ENCODE peak calls at places on chromosomes 11 and 22, in seven cellular contexts. Z is progenitor cell of endocrine pancreas; L is AG10803; G is non-pigmented ciliary epithelial cell; K is effector memory CD8-positive, alpha-beta T cell; W is CD8-positive, alpha-beta T cell; T is AG08396. U is an unnamed sample.

GRCh38 chr22:38802671-38803121 is 8.8 kb upstream of the DNAL4 start:
- DNase-seq in W (no peak), T (peak; percentile 91), K (no peak), Z (no peak), L (peak; percentile 99), G (peak; percentile 82), U (peak; percentile 96)

GRCh38 chr11:12845739-12846358 is 163.3 kb upstream of the RASSF10 start:
- DNase-seq in T (peak; percentile 25), K (no peak), W (no peak), G (no peak), Z (peak; percentile 26), L (peak; percentile 83), U (no peak)

GRCh38 chr22:44821741-44822425 is 69.5 kb downstream of the ARHGAP8 start:
- DNase-seq in T (no peak), G (no peak), W (no peak), Z (no peak), L (no peak), K (no peak), U (peak; percentile 14)

GRCh38 chr11:92861641-92862040 is 107.8 kb upstream of the MTNR1B start:
- DNase-seq in W (no peak), L (no peak), K (no peak), Z (no peak), T (no peak), G (no peak), U (no peak)

GRCh38 chr11:128336203-128336602 is 251.2 kb downstream of the ETS1 start:
- DNase-seq in T (peak; percentile 35), K (no peak), G (no peak), L (peak; percentile 55), W (no peak), Z (no peak), U (peak; percentile 81)

GRCh38 chr11:93717501-93717900 is 23.8 kb downstream of the TAF1D start:
- DNase-seq in Z (no peak), T (no peak), G (no peak), K (no peak), L (peak; percentile 11), W (no peak), U (no peak)

GRCh38 chr11:79415912-79416311 is 24.9 kb downstream of the TENM4 start:
- DNase-seq in G (no peak), K (no peak), L (no peak), Z (no peak), T (no peak), W (no peak), U (no peak)

GRCh38 chr22:19853879-19854777 is 546 bp downstream of the GNB1L start:
- DNase-seq in W (peak; percentile 25), K (no peak), G (no peak), Z (no peak), T (no peak), L (no peak), U (peak; percentile 73)

GRCh38 chr22:20583471-20583922 is 76.1 kb downstream of the MED15 start:
- DNase-seq in G (no peak), L (no peak), W (peak; percentile 4), Z (no peak), K (no peak), T (no peak), U (peak; percentile 85)

GRCh38 chr11:68297812-68298658 is 14.4 kb upstream of the LRP5 start:
- DNase-seq in W (peak; percentile 81), L (peak; percentile 62), K (peak; percentile 69), Z (peak; percentile 67), G (no peak), T (peak; percentile 90), U (peak; percentile 99)

GRCh38 chr11:104830080-104830479 is 68.2 kb downstream of the CASP12 start:
- DNase-seq in G (peak; percentile 24), T (peak; percentile 21), Z (no peak), L (peak; percentile 74), K (no peak), W (no peak), U (peak; percentile 21)

GRCh38 chr11:111922803-111923202 is 4.1 kb downstream of the C11orf52 start:
- DNase-seq in K (no peak), W (no peak), T (peak; percentile 58), G (no peak), L (peak; percentile 87), Z (no peak), U (peak; percentile 87)

GRCh38 chr11:4636962-4637661 is at the start of gene OR51D1:
- DNase-seq in T (peak; percentile 84), W (peak; percentile 68), K (peak; percentile 63), Z (peak; percentile 67), G (no peak), L (peak; percentile 61), U (peak; percentile 80)

GRCh38 chr11:629237-629583 is 2.2 kb upstream of the SCT start:
- DNase-seq in K (no peak), T (no peak), W (peak; percentile 23), G (no peak), Z (no peak), L (no peak), U (no peak)

GRCh38 chr11:8167796-8168195 is 1.0 kb downstream of the RIC3 start:
- DNase-seq in G (no peak), W (no peak), L (no peak), T (peak; percentile 27), Z (no peak), K (no peak), U (peak; percentile 65)

GRCh38 chr11:65879622-65880021 is at the start of gene CTSW:
- DNase-seq in G (no peak), K (no peak), T (no peak), Z (no peak), W (peak; percentile 53), L (no peak), U (peak; percentile 42)

GRCh38 chr11:125564357-125564756 is 4.9 kb upstream of the EI24 start:
- DNase-seq in T (no peak), W (no peak), L (no peak), Z (no peak), K (no peak), G (no peak), U (no peak)

GRCh38 chr11:72951193-72951592 is 137.0 kb downstream of the ATG16L2 start:
- DNase-seq in Z (no peak), L (peak; percentile 54), K (no peak), W (no peak), G (no peak), T (no peak), U (peak; percentile 25)

GRCh38 chr11:122367809-122368231 is 251.8 kb upstream of the BLID start:
- DNase-seq in K (no peak), L (peak; percentile 82), Z (no peak), T (peak; percentile 48), G (no peak), W (no peak), U (no peak)

GRCh38 chr11:326842-327580 is 6.4 kb upstream of the IFITM3 start:
- DNase-seq in T (no peak), L (no peak), W (peak; percentile 73), G (no peak), K (peak; percentile 75), Z (no peak), U (peak; percentile 84)

GRCh38 chr11:63614136-63614664 is at the start of gene PLAAT3:
- DNase-seq in L (peak; percentile 37), K (peak; percentile 33), T (peak; percentile 73), G (no peak), Z (peak; percentile 39), W (peak; percentile 30), U (peak; percentile 73)

GRCh38 chr11:4049006-4049405 is 45.6 kb upstream of the RRM1 start:
- DNase-seq in T (no peak), W (no peak), G (no peak), L (no peak), Z (no peak), K (no peak), U (no peak)

GRCh38 chr11:78365381-78365792 is 52.2 kb downstream of the GAB2 start:
- DNase-seq in T (peak; percentile 36), L (peak; percentile 73), G (no peak), W (no peak), K (no peak), Z (peak; percentile 12), U (no peak)

GRCh38 chr11:58276151-58276550 is 8.1 kb upstream of the OR10W1 start:
- DNase-seq in K (no peak), W (no peak), L (no peak), Z (no peak), G (no peak), T (no peak), U (no peak)